ENCODE peak calls at places on chromosomes 11 and 22, in nine cellular contexts. One of them, this sample, is unnamed.

GRCh38 chr11:69915501-69916250 is 96.5 kb upstream of the FGF3 start:
- DNase-seq in H9: peak; percentile 82
- DNase-seq in SK-N-SH: peak; percentile 87
- DNase-seq in K562: peak; percentile 75
- DNase-seq in astrocyte: peak; percentile 34
- DNase-seq in IMR-90: peak; percentile 76
- DNase-seq in PC-3: peak; percentile 95
- DNase-seq in GM23248: peak; percentile 76
- DNase-seq in MM.1S: peak; percentile 43
- DNase-seq in this sample: peak; percentile 69

GRCh38 chr11:93169950-93170561 is 27.7 kb downstream of the SLC36A4 start:
- DNase-seq in H9: no peak
- DNase-seq in SK-N-SH: peak; percentile 13
- DNase-seq in K562: no peak
- DNase-seq in astrocyte: peak; percentile 5
- DNase-seq in IMR-90: peak; percentile 62
- DNase-seq in PC-3: peak; percentile 67
- DNase-seq in GM23248: peak; percentile 55
- DNase-seq in MM.1S: peak; percentile 35
- DNase-seq in this sample: peak; percentile 26

GRCh38 chr22:21042978-21043855 is 2.5 kb upstream of the LRRC74B start:
- DNase-seq in H9: no peak
- DNase-seq in SK-N-SH: no peak
- DNase-seq in K562: peak; percentile 66
- DNase-seq in astrocyte: no peak
- DNase-seq in IMR-90: no peak
- DNase-seq in PC-3: peak; percentile 24
- DNase-seq in GM23248: peak; percentile 42
- DNase-seq in MM.1S: no peak
- DNase-seq in this sample: no peak

GRCh38 chr11:118581057-118581456 is 8.8 kb downstream of the ARCN1 start:
- DNase-seq in H9: no peak
- DNase-seq in SK-N-SH: no peak
- DNase-seq in K562: no peak
- DNase-seq in astrocyte: no peak
- DNase-seq in IMR-90: no peak
- DNase-seq in PC-3: no peak
- DNase-seq in GM23248: no peak
- DNase-seq in MM.1S: no peak
- DNase-seq in this sample: no peak

GRCh38 chr11:62370743-62371440 is 33.6 kb downstream of the ASRGL1 start:
- DNase-seq in H9: peak; percentile 67
- DNase-seq in SK-N-SH: no peak
- DNase-seq in K562: no peak
- DNase-seq in astrocyte: no peak
- DNase-seq in IMR-90: no peak
- DNase-seq in PC-3: no peak
- DNase-seq in GM23248: no peak
- DNase-seq in MM.1S: no peak
- DNase-seq in this sample: no peak

GRCh38 chr11:119650251-119650650 is 78.7 kb downstream of the NECTIN1 start:
- DNase-seq in H9: peak; percentile 52
- DNase-seq in SK-N-SH: no peak
- DNase-seq in K562: no peak
- DNase-seq in astrocyte: no peak
- DNase-seq in IMR-90: no peak
- DNase-seq in PC-3: no peak
- DNase-seq in GM23248: no peak
- DNase-seq in MM.1S: no peak
- DNase-seq in this sample: no peak

GRCh38 chr11:2444301-2445106 is at the start of the genes KCNQ1 and TRPM5:
- DNase-seq in H9: peak; percentile 88
- DNase-seq in SK-N-SH: peak; percentile 98
- DNase-seq in K562: peak; percentile 90
- DNase-seq in astrocyte: no peak
- DNase-seq in IMR-90: no peak
- DNase-seq in PC-3: peak; percentile 52
- DNase-seq in GM23248: no peak
- DNase-seq in MM.1S: peak; percentile 87
- DNase-seq in this sample: no peak

GRCh38 chr11:5851002-5851401 is 6.5 kb downstream of the OR52E8 start:
- DNase-seq in H9: no peak
- DNase-seq in SK-N-SH: no peak
- DNase-seq in K562: no peak
- DNase-seq in astrocyte: no peak
- DNase-seq in IMR-90: no peak
- DNase-seq in PC-3: no peak
- DNase-seq in GM23248: no peak
- DNase-seq in MM.1S: no peak
- DNase-seq in this sample: no peak

GRCh38 chr22:17257091-17257490 is 37.9 kb upstream of the ADA2 start:
- DNase-seq in H9: no peak
- DNase-seq in SK-N-SH: no peak
- DNase-seq in K562: no peak
- DNase-seq in astrocyte: no peak
- DNase-seq in IMR-90: no peak
- DNase-seq in PC-3: no peak
- DNase-seq in GM23248: no peak
- DNase-seq in MM.1S: no peak
- DNase-seq in this sample: no peak

DNA sequence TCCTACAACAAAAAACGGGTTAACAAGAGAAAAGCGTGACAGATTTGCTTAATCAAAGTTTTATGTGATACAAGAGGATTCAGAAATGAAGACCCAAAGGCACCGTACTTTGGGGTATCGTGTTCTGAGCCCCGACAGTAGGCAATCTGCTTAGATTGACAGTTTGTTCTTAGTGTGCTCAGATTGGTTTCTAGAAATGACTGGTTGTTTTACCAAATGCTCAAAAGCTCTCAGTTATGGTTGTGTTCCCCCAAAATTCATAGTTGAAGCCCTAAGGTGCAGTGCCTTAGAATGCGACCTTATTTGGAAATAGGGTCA is 102.7 kb downstream of the RASSF10 start:
- DNase-seq in H9: no peak
- DNase-seq in SK-N-SH: no peak
- DNase-seq in K562: no peak
- DNase-seq in astrocyte: no peak
- DNase-seq in IMR-90: no peak
- DNase-seq in PC-3: no peak
- DNase-seq in GM23248: no peak
- DNase-seq in MM.1S: no peak
- DNase-seq in this sample: no peak
- H4K20me1 ChIP-seq in H9: no peaks in the 10 kb centered on the region
- H4K20me1 ChIP-seq in SK-N-SH: no peaks in the 10 kb centered on the region
- H4K20me1 ChIP-seq in K562: no peaks in the 10 kb centered on the region
- H4K20me1 ChIP-seq in astrocyte: no peaks in the 10 kb centered on the region
- H4K20me1 ChIP-seq in IMR-90: no peaks in the 10 kb centered on the region
- H4K20me1 ChIP-seq in PC-3: no peaks in the 10 kb centered on the region
- H4K20me1 ChIP-seq in GM23248: no peaks in the 10 kb centered on the region
- H4K20me1 ChIP-seq in MM.1S: no peaks in the 10 kb centered on the region
- H4K20me1 ChIP-seq in this sample: no peaks in the 10 kb centered on the region

GRCh38 chr11:9839550-9839949 is 175.7 kb downstream of the SWAP70 start:
- DNase-seq in H9: no peak
- DNase-seq in SK-N-SH: no peak
- DNase-seq in K562: no peak
- DNase-seq in astrocyte: no peak
- DNase-seq in IMR-90: no peak
- DNase-seq in PC-3: no peak
- DNase-seq in GM23248: no peak
- DNase-seq in MM.1S: no peak
- DNase-seq in this sample: no peak
- H3K9me3 ChIP-seq in H9: no peaks in the 10 kb centered on the region
- H3K9me3 ChIP-seq in SK-N-SH: no peaks in the 10 kb centered on the region
- H3K9me3 ChIP-seq in K562: no peaks in the 10 kb centered on the region
- H3K9me3 ChIP-seq in astrocyte: no peaks in the 10 kb centered on the region
- H3K9me3 ChIP-seq in IMR-90: no peaks in the 10 kb centered on the region
- H3K9me3 ChIP-seq in PC-3: no peaks in the 10 kb centered on the region
- H3K9me3 ChIP-seq in GM23248: no peaks in the 10 kb centered on the region
- H3K9me3 ChIP-seq in MM.1S: no peaks in the 10 kb centered on the region
- H3K9me3 ChIP-seq in this sample: no peaks in the 10 kb centered on the region

DNA sequence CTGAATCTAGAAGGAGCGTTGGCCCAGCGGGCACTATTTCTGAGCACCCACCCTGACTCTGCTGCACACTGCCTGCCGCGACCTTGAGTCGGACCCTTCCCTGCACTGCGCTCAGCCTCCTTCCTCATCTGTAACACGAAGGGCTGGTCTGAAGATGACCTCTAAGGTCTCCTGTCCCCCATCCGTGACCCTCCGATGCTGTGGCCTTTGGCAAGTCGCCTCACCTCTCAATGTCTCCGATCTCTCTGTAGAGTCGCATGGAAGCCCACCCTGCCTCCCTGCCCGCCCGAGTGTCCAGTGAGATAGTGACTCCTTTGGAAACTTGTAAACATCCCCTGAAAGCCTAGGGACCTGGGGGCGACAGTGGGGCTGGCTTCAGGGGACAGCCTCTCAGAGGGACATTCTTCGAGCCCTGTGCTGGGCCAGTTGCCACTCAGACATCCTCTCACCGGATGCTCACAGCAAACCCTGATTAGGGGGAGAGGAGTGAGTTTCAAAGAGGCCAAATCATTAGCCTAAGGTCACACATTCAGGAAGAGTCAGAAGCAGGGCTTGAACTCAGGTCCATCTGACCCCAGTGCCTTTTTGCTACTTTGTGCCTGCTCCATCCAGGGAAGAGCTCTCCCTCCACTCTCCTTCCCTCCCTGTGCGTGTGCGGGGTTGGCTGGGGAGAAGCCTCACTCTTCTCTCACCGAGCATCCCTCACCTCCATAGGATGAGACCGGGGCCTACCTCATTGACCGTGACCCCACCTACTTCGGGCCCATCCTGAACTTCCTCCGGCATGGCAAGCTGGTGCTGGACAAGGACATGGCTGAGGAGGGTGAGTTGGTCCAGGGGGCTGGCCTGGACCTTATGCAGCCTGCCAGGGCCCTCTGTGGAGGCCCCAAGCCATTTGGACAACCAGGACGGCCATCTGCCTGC is 1.1 kb downstream of the KCTD17 start:
- DNase-seq in H9: no peak
- DNase-seq in SK-N-SH: no peak
- DNase-seq in K562: no peak
- DNase-seq in astrocyte: no peak
- DNase-seq in IMR-90: no peak
- DNase-seq in PC-3: no peak
- DNase-seq in GM23248: no peak
- DNase-seq in MM.1S: no peak
- DNase-seq in this sample: no peak
- H3K9ac ChIP-seq in H9: no peak overlapping the region
- H3K9ac ChIP-seq in SK-N-SH: peak overlapping the region; percentile 79
- H3K9ac ChIP-seq in K562: no peak overlapping the region
- H3K9ac ChIP-seq in astrocyte: peak overlapping the region; percentile 82
- H3K9ac ChIP-seq in IMR-90: peak overlapping the region; percentile 66
- H3K9ac ChIP-seq in PC-3: no peak overlapping the region
- H3K9ac ChIP-seq in GM23248: peak overlapping the region; percentile 78
- H3K9ac ChIP-seq in MM.1S: no peak overlapping the region
- H3K9ac ChIP-seq in this sample: peak overlapping the region; percentile 65

DNA sequence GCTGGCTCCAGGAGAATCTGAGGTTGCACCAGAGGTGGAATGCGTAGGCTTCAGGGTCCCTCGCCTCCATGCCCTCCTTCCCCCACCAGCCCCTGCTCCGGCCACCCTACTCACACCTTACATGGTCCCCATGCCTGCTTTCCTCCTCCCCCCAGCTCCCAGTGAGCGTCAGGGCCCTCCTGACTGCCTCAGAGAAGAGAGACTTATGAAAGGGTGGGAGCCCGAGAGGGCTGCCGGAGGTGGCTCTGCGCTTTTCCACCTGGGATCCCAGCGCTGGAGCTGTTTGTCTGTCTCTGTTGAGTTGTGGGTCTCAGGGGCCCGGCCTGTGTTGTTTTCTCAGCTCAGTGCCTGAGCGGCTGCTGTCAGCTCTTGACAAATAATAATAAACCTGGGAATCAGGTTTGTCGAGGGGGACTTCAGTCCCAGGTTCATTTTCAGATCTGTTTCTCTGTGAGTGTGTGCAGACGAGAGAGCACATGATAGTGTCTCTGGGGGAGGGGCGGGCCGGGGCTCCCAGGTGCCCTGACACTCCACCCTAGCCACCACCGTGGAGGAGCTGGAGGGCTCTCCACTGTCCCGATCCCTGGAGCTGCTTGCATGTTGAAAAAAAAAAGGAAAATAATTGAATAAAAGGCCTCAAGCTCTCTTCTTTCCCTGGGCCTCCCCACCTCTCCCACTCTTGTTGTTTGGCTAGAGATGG is 153.6 kb downstream of the FEZ1 start:
- DNase-seq in H9: no peak
- DNase-seq in SK-N-SH: no peak
- DNase-seq in K562: no peak
- DNase-seq in astrocyte: no peak
- DNase-seq in IMR-90: no peak
- DNase-seq in PC-3: no peak
- DNase-seq in GM23248: no peak
- DNase-seq in MM.1S: no peak
- DNase-seq in this sample: no peak
- H4K20me1 ChIP-seq in H9: no peaks in the 10 kb centered on the region
- H4K20me1 ChIP-seq in SK-N-SH: no peaks in the 10 kb centered on the region
- H4K20me1 ChIP-seq in K562: no peaks in the 10 kb centered on the region
- H4K20me1 ChIP-seq in astrocyte: no peaks in the 10 kb centered on the region
- H4K20me1 ChIP-seq in IMR-90: no peaks in the 10 kb centered on the region
- H4K20me1 ChIP-seq in PC-3: no peaks in the 10 kb centered on the region
- H4K20me1 ChIP-seq in GM23248: no peaks in the 10 kb centered on the region
- H4K20me1 ChIP-seq in MM.1S: no peaks in the 10 kb centered on the region
- H4K20me1 ChIP-seq in this sample: no peaks in the 10 kb centered on the region